ENCODE peak calls at places on chromosomes 4 and X, in four cellular contexts. One of them, this sample, is unnamed.
A peak's percentile ranks its signal among the peaks of the same experiment; 100 is the strongest.

GRCh38 chr4:75895744-75896314 is 6.4 kb downstream of the PPEF2 start:
- DNase-seq in ureter: no peak
- DNase-seq in activated CD4-positive, alpha-beta T cell treated with anti-CD3 and anti-CD28 coated beads, Interleukin-2, amount 10 ng/mL, durations not matched to agents 7 days and 5 days: peak; percentile 20
- DNase-seq in central memory CD4-positive, alpha-beta T cell: peak; percentile 7
- DNase-seq in this sample: peak; percentile 4

GRCh38 chr4:54231419-54232150 is 2.5 kb downstream of the PDGFRA start:
- DNase-seq in ureter: peak; percentile 71
- DNase-seq in activated CD4-positive, alpha-beta T cell treated with anti-CD3 and anti-CD28 coated beads, Interleukin-2, amount 10 ng/mL, durations not matched to agents 7 days and 5 days: no peak
- DNase-seq in central memory CD4-positive, alpha-beta T cell: no peak
- DNase-seq in this sample: no peak

GRCh38 chr4:183987529-183987946 is 82.4 kb downstream of the STOX2 start:
- DNase-seq in ureter: peak; percentile 86
- DNase-seq in activated CD4-positive, alpha-beta T cell treated with anti-CD3 and anti-CD28 coated beads, Interleukin-2, amount 10 ng/mL, durations not matched to agents 7 days and 5 days: no peak
- DNase-seq in central memory CD4-positive, alpha-beta T cell: no peak
- DNase-seq in this sample: no peak

GRCh38 chr4:186936496-186937375 is 213.1 kb upstream of the FAT1 start:
- DNase-seq in ureter: no peak
- DNase-seq in activated CD4-positive, alpha-beta T cell treated with anti-CD3 and anti-CD28 coated beads, Interleukin-2, amount 10 ng/mL, durations not matched to agents 7 days and 5 days: no peak
- DNase-seq in central memory CD4-positive, alpha-beta T cell: no peak
- DNase-seq in this sample: peak; percentile 46

GRCh38 chr4:82785248-82786003 is 13.2 kb downstream of the SCD5 start:
- DNase-seq in ureter: no peak
- DNase-seq in activated CD4-positive, alpha-beta T cell treated with anti-CD3 and anti-CD28 coated beads, Interleukin-2, amount 10 ng/mL, durations not matched to agents 7 days and 5 days: no peak
- DNase-seq in central memory CD4-positive, alpha-beta T cell: no peak
- DNase-seq in this sample: no peak

GRCh38 chrX:118773782-118774181 is 46.4 kb downstream of the IL13RA1 start:
- DNase-seq in ureter: peak; percentile 46
- DNase-seq in activated CD4-positive, alpha-beta T cell treated with anti-CD3 and anti-CD28 coated beads, Interleukin-2, amount 10 ng/mL, durations not matched to agents 7 days and 5 days: no peak
- DNase-seq in central memory CD4-positive, alpha-beta T cell: no peak
- DNase-seq in this sample: no peak

GRCh38 chr4:184231573-184231972 is 13.9 kb upstream of the ENPP6 start:
- DNase-seq in ureter: no peak
- DNase-seq in activated CD4-positive, alpha-beta T cell treated with anti-CD3 and anti-CD28 coated beads, Interleukin-2, amount 10 ng/mL, durations not matched to agents 7 days and 5 days: no peak
- DNase-seq in central memory CD4-positive, alpha-beta T cell: no peak
- DNase-seq in this sample: no peak

GRCh38 chr4:3304831-3305609 is 12.2 kb downstream of the RGS12 start:
- DNase-seq in ureter: no peak
- DNase-seq in activated CD4-positive, alpha-beta T cell treated with anti-CD3 and anti-CD28 coated beads, Interleukin-2, amount 10 ng/mL, durations not matched to agents 7 days and 5 days: no peak
- DNase-seq in central memory CD4-positive, alpha-beta T cell: no peak
- DNase-seq in this sample: no peak

GRCh38 chr4:6720202-6720699 is 4.3 kb downstream of the BLOC1S4 start:
- DNase-seq in ureter: peak; percentile 87
- DNase-seq in activated CD4-positive, alpha-beta T cell treated with anti-CD3 and anti-CD28 coated beads, Interleukin-2, amount 10 ng/mL, durations not matched to agents 7 days and 5 days: peak; percentile 83
- DNase-seq in central memory CD4-positive, alpha-beta T cell: peak; percentile 68
- DNase-seq in this sample: peak; percentile 44

GRCh38 chr4:186109245-186109644 is 4.7 kb downstream of the FAM149A start:
- DNase-seq in ureter: no peak
- DNase-seq in activated CD4-positive, alpha-beta T cell treated with anti-CD3 and anti-CD28 coated beads, Interleukin-2, amount 10 ng/mL, durations not matched to agents 7 days and 5 days: no peak
- DNase-seq in central memory CD4-positive, alpha-beta T cell: no peak
- DNase-seq in this sample: no peak

GRCh38 chr4:27055226-27055760 is 194.7 kb downstream of the STIM2 start:
- DNase-seq in ureter: no peak
- DNase-seq in activated CD4-positive, alpha-beta T cell treated with anti-CD3 and anti-CD28 coated beads, Interleukin-2, amount 10 ng/mL, durations not matched to agents 7 days and 5 days: no peak
- DNase-seq in central memory CD4-positive, alpha-beta T cell: no peak
- DNase-seq in this sample: no peak

GRCh38 chr4:159410076-159410777 is 307.3 kb downstream of the RAPGEF2 start:
- DNase-seq in ureter: no peak
- DNase-seq in activated CD4-positive, alpha-beta T cell treated with anti-CD3 and anti-CD28 coated beads, Interleukin-2, amount 10 ng/mL, durations not matched to agents 7 days and 5 days: no peak
- DNase-seq in central memory CD4-positive, alpha-beta T cell: no peak
- DNase-seq in this sample: no peak

GRCh38 chr4:122038896-122039295 is 87.0 kb upstream of the TRPC3 start:
- DNase-seq in ureter: no peak
- DNase-seq in activated CD4-positive, alpha-beta T cell treated with anti-CD3 and anti-CD28 coated beads, Interleukin-2, amount 10 ng/mL, durations not matched to agents 7 days and 5 days: no peak
- DNase-seq in central memory CD4-positive, alpha-beta T cell: no peak
- DNase-seq in this sample: no peak

GRCh38 chr4:99652596-99653436 is 4.8 kb downstream of the C4orf54 start:
- DNase-seq in ureter: no peak
- DNase-seq in activated CD4-positive, alpha-beta T cell treated with anti-CD3 and anti-CD28 coated beads, Interleukin-2, amount 10 ng/mL, durations not matched to agents 7 days and 5 days: no peak
- DNase-seq in central memory CD4-positive, alpha-beta T cell: no peak
- DNase-seq in this sample: no peak

This sample was measured in MV-4-11.